ENCODE peak calls at places on chromosome 9, in five cellular contexts. One of them, this sample, is unnamed.

GRCh38 chr9:27176971-27177370 is 67.9 kb downstream of the TEK start:
- DNase-seq in AG09309: no peak
- DNase-seq in foreskin fibroblast: no peak
- DNase-seq in heart right ventricle: no peak
- DNase-seq in transverse colon: no peak
- DNase-seq in this sample: no peak

GRCh38 chr9:108282872-108283271 is 572.9 kb downstream of the ACTL7B start:
- DNase-seq in AG09309: no peak
- DNase-seq in foreskin fibroblast: no peak
- DNase-seq in heart right ventricle: no peak
- DNase-seq in transverse colon: no peak
- DNase-seq in this sample: no peak

GRCh38 chr9:85212887-85213286 is 528.9 kb downstream of the AGTPBP1 start:
- DNase-seq in AG09309: peak
- DNase-seq in foreskin fibroblast: peak
- DNase-seq in heart right ventricle: no peak
- DNase-seq in transverse colon: peak
- DNase-seq in this sample: no peak

GRCh38 chr9:131879531-131880290 is 139.8 kb upstream of the RAPGEF1 start:
- DNase-seq in AG09309: no peak
- DNase-seq in foreskin fibroblast: no peak
- DNase-seq in heart right ventricle: no peak
- DNase-seq in transverse colon: no peak
- DNase-seq in this sample: no peak

GRCh38 chr9:107024193-107024592 is 161.2 kb downstream of the ZNF462 start:
- DNase-seq in AG09309: no peak
- DNase-seq in foreskin fibroblast: no peak
- DNase-seq in heart right ventricle: no peak
- DNase-seq in transverse colon: no peak
- DNase-seq in this sample: no peak

GRCh38 chr9:135516132-135516860 is 4.9 kb upstream of the LCN1 start:
- DNase-seq in AG09309: no peak
- DNase-seq in foreskin fibroblast: no peak
- DNase-seq in heart right ventricle: no peak
- DNase-seq in transverse colon: no peak
- DNase-seq in this sample: no peak

GRCh38 chr9:16191691-16192402 is 639.0 kb downstream of the CCDC171 start:
- DNase-seq in AG09309: peak
- DNase-seq in foreskin fibroblast: peak
- DNase-seq in heart right ventricle: peak
- DNase-seq in transverse colon: peak
- DNase-seq in this sample: peak

GRCh38 chr9:133880851-133881634 is 111.1 kb downstream of the VAV2 start:
- DNase-seq in AG09309: no peak
- DNase-seq in foreskin fibroblast: no peak
- DNase-seq in heart right ventricle: no peak
- DNase-seq in transverse colon: no peak
- DNase-seq in this sample: no peak

GRCh38 chr9:121811751-121812150 is 160.3 kb downstream of the DAB2IP start:
- DNase-seq in AG09309: no peak
- DNase-seq in foreskin fibroblast: no peak
- DNase-seq in heart right ventricle: no peak
- DNase-seq in transverse colon: no peak
- DNase-seq in this sample: no peak

GRCh38 chr9:69279730-69280127 is 45.3 kb upstream of the ENTREP1 start:
- DNase-seq in AG09309: no peak
- DNase-seq in foreskin fibroblast: no peak
- DNase-seq in heart right ventricle: no peak
- DNase-seq in transverse colon: no peak
- DNase-seq in this sample: no peak

GRCh38 chr9:33820231-33820745 is 3.3 kb downstream of the UBE2R2 start:
- DNase-seq in AG09309: no peak
- DNase-seq in foreskin fibroblast: no peak
- DNase-seq in heart right ventricle: no peak
- DNase-seq in transverse colon: no peak
- DNase-seq in this sample: no peak

GRCh38 chr9:91341749-91342148 is 20.0 kb downstream of the AUH start:
- DNase-seq in AG09309: no peak
- DNase-seq in foreskin fibroblast: no peak
- DNase-seq in heart right ventricle: no peak
- DNase-seq in transverse colon: no peak
- DNase-seq in this sample: no peak

GRCh38 chr9:135951889-135952663 is 9.1 kb downstream of the UBAC1 start:
- DNase-seq in AG09309: no peak
- DNase-seq in foreskin fibroblast: peak
- DNase-seq in heart right ventricle: no peak
- DNase-seq in transverse colon: no peak
- DNase-seq in this sample: no peak

GRCh38 chr9:128553695-128554094 is 1.3 kb downstream of the SPTAN1 start:
- DNase-seq in AG09309: peak
- DNase-seq in foreskin fibroblast: peak
- DNase-seq in heart right ventricle: no peak
- DNase-seq in transverse colon: no peak
- DNase-seq in this sample: no peak

GRCh38 chr9:6197330-6197729 is 18.3 kb upstream of the IL33 start:
- DNase-seq in AG09309: no peak
- DNase-seq in foreskin fibroblast: peak
- DNase-seq in heart right ventricle: no peak
- DNase-seq in transverse colon: no peak
- DNase-seq in this sample: peak

GRCh38 chr9:108569624-108570023 is 286.2 kb downstream of the ACTL7B start:
- DNase-seq in AG09309: peak
- DNase-seq in foreskin fibroblast: peak
- DNase-seq in heart right ventricle: no peak
- DNase-seq in transverse colon: no peak
- DNase-seq in this sample: no peak

GRCh38 chr9:119556129-119556875 is 187.1 kb upstream of the BRINP1 start:
- DNase-seq in AG09309: peak
- DNase-seq in foreskin fibroblast: peak
- DNase-seq in heart right ventricle: peak
- DNase-seq in transverse colon: peak
- DNase-seq in this sample: peak

GRCh38 chr9:133375116-133375723 is 640 bp downstream of the SURF4 start:
- DNase-seq in AG09309: no peak
- DNase-seq in foreskin fibroblast: peak
- DNase-seq in heart right ventricle: no peak
- DNase-seq in transverse colon: peak
- DNase-seq in this sample: no peak

GRCh38 chr9:86829496-86830046 is 117.7 kb downstream of the GAS1 start:
- DNase-seq in AG09309: no peak
- DNase-seq in foreskin fibroblast: no peak
- DNase-seq in heart right ventricle: no peak
- DNase-seq in transverse colon: no peak
- DNase-seq in this sample: no peak

GRCh38 chr9:83992407-83992806 is 11.8 kb downstream of the RMI1 start:
- DNase-seq in AG09309: no peak
- DNase-seq in foreskin fibroblast: peak
- DNase-seq in heart right ventricle: no peak
- DNase-seq in transverse colon: no peak
- DNase-seq in this sample: no peak

GRCh38 chr9:81648891-81649290 is 40.5 kb downstream of the TLE1 start:
- DNase-seq in AG09309: no peak
- DNase-seq in foreskin fibroblast: no peak
- DNase-seq in heart right ventricle: no peak
- DNase-seq in transverse colon: no peak
- DNase-seq in this sample: no peak

GRCh38 chr9:114754574-114754973 is 51.3 kb downstream of the TNFSF15 start:
- DNase-seq in AG09309: no peak
- DNase-seq in foreskin fibroblast: no peak
- DNase-seq in heart right ventricle: no peak
- DNase-seq in transverse colon: no peak
- DNase-seq in this sample: no peak

GRCh38 chr9:95316794-95317118 is 753 bp downstream of the FANCC start:
- DNase-seq in AG09309: no peak
- DNase-seq in foreskin fibroblast: peak
- DNase-seq in heart right ventricle: peak
- DNase-seq in transverse colon: peak
- DNase-seq in this sample: peak

GRCh38 chr9:111118256-111118950 is 80.1 kb upstream of the LPAR1 start:
- DNase-seq in AG09309: peak
- DNase-seq in foreskin fibroblast: peak
- DNase-seq in heart right ventricle: no peak
- DNase-seq in transverse colon: no peak
- DNase-seq in this sample: no peak

GRCh38 chr9:98603821-98604383 is 104.8 kb downstream of the GABBR2 start:
- DNase-seq in AG09309: no peak
- DNase-seq in foreskin fibroblast: no peak
- DNase-seq in heart right ventricle: no peak
- DNase-seq in transverse colon: no peak
- DNase-seq in this sample: no peak

GRCh38 chr9:35956646-35957045 is 1.3 kb downstream of the OR2S2 start:
- DNase-seq in AG09309: no peak
- DNase-seq in foreskin fibroblast: no peak
- DNase-seq in heart right ventricle: no peak
- DNase-seq in transverse colon: no peak
- DNase-seq in this sample: no peak

GRCh38 chr9:116099821-116100220 is 53.8 kb upstream of the PAPPA start:
- DNase-seq in AG09309: no peak
- DNase-seq in foreskin fibroblast: peak
- DNase-seq in heart right ventricle: no peak
- DNase-seq in transverse colon: no peak
- DNase-seq in this sample: no peak

GRCh38 chr9:136695955-136696354 is 8.7 kb upstream of the AGPAT2 start:
- DNase-seq in AG09309: no peak
- DNase-seq in foreskin fibroblast: no peak
- DNase-seq in heart right ventricle: no peak
- DNase-seq in transverse colon: peak
- DNase-seq in this sample: no peak

GRCh38 chr9:127744407-127745110 is 9.5 kb upstream of the TOR2A start:
- DNase-seq in AG09309: no peak
- DNase-seq in foreskin fibroblast: no peak
- DNase-seq in heart right ventricle: no peak
- DNase-seq in transverse colon: no peak
- DNase-seq in this sample: no peak

GRCh38 chr9:73116030-73116429 is 35.6 kb upstream of the ANXA1 start:
- DNase-seq in AG09309: peak
- DNase-seq in foreskin fibroblast: peak
- DNase-seq in heart right ventricle: no peak
- DNase-seq in transverse colon: no peak
- DNase-seq in this sample: no peak

GRCh38 chr9:131650254-131650653 is 89.6 kb downstream of the RAPGEF1 start:
- DNase-seq in AG09309: peak
- DNase-seq in foreskin fibroblast: peak
- DNase-seq in heart right ventricle: no peak
- DNase-seq in transverse colon: no peak
- DNase-seq in this sample: no peak

GRCh38 chr9:134938346-134939079 is 20.8 kb upstream of the FCN1 start:
- DNase-seq in AG09309: no peak
- DNase-seq in foreskin fibroblast: no peak
- DNase-seq in heart right ventricle: no peak
- DNase-seq in transverse colon: no peak
- DNase-seq in this sample: no peak

GRCh38 chr9:107465467-107466451 is 23.8 kb downstream of the KLF4 start:
- DNase-seq in AG09309: no peak
- DNase-seq in foreskin fibroblast: peak
- DNase-seq in heart right ventricle: peak
- DNase-seq in transverse colon: peak
- DNase-seq in this sample: peak

GRCh38 chr9:77827104-77827784 is 179.1 kb upstream of the GNA14 start:
- DNase-seq in AG09309: no peak
- DNase-seq in foreskin fibroblast: no peak
- DNase-seq in heart right ventricle: no peak
- DNase-seq in transverse colon: no peak
- DNase-seq in this sample: no peak